ENCODE peak calls at places on chromosomes 12 and 14, in five cellular contexts. One of them, this sample, is unnamed.
A peak's percentile ranks its signal among the peaks of the same experiment; 100 is the strongest.

GRCh38 chr12:121791671-121792496 is 1.6 kb downstream of the RHOF start:
- DNase-seq in H1: no peak
- DNase-seq in K562: no peak
- DNase-seq in HepG2: peak; percentile 91
- DNase-seq in GM12878: no peak
- DNase-seq in this sample: no peak

GRCh38 chr12:91577586-91578539 is 395.2 kb upstream of the DCN start:
- DNase-seq in K562: peak; percentile 29
- DNase-seq in HepG2: no peak
- DNase-seq in H1: no peak
- DNase-seq in GM12878: no peak
- DNase-seq in this sample: peak; percentile 15

GRCh38 chr14:94640721-94641631 is 28.8 kb downstream of the SERPINA3 start:
- DNase-seq in H1: no peak
- DNase-seq in K562: peak; percentile 7
- DNase-seq in GM12878: no peak
- DNase-seq in HepG2: no peak
- DNase-seq in this sample: peak; percentile 15

GRCh38 chr12:40953076-40953475 is 235.0 kb upstream of the PDZRN4 start:
- DNase-seq in GM12878: no peak
- DNase-seq in HepG2: no peak
- DNase-seq in H1: no peak
- DNase-seq in K562: no peak
- DNase-seq in this sample: no peak

GRCh38 chr12:851913-852312 is 97.6 kb downstream of the RAD52 start:
- DNase-seq in HepG2: no peak
- DNase-seq in GM12878: no peak
- DNase-seq in K562: no peak
- DNase-seq in H1: no peak
- DNase-seq in this sample: no peak

GRCh38 chr12:98974767-98975381 is 329.8 kb downstream of the APAF1 start:
- DNase-seq in K562: no peak
- DNase-seq in GM12878: no peak
- DNase-seq in H1: no peak
- DNase-seq in HepG2: no peak
- DNase-seq in this sample: no peak

GRCh38 chr14:74333909-74334308 is 14.4 kb upstream of the VRTN start:
- DNase-seq in GM12878: no peak
- DNase-seq in HepG2: no peak
- DNase-seq in H1: no peak
- DNase-seq in K562: no peak
- DNase-seq in this sample: no peak

GRCh38 chr12:25020621-25021243 is 71.8 kb upstream of the BCAT1 start:
- DNase-seq in GM12878: peak; percentile 79
- DNase-seq in HepG2: no peak
- DNase-seq in H1: no peak
- DNase-seq in K562: no peak
- DNase-seq in this sample: no peak

GRCh38 chr14:63770187-63770807 is 42.4 kb upstream of the SGPP1 start:
- DNase-seq in K562: no peak
- DNase-seq in HepG2: peak; percentile 57
- DNase-seq in GM12878: no peak
- DNase-seq in H1: no peak
- DNase-seq in this sample: peak; percentile 36

GRCh38 chr12:93904124-93904523 is 226.9 kb downstream of the CRADD start:
- DNase-seq in HepG2: no peak
- DNase-seq in GM12878: no peak
- DNase-seq in H1: no peak
- DNase-seq in K562: no peak
- DNase-seq in this sample: no peak

GRCh38 chr12:113048716-113049127 is 7.8 kb upstream of the DTX1 start:
- DNase-seq in H1: no peak
- DNase-seq in GM12878: no peak
- DNase-seq in HepG2: peak; percentile 40
- DNase-seq in K562: peak; percentile 80
- DNase-seq in this sample: peak; percentile 45

GRCh38 chr12:101859664-101860607 is 17.4 kb upstream of the DRAM1 start:
- DNase-seq in HepG2: no peak
- DNase-seq in GM12878: no peak
- DNase-seq in H1: no peak
- DNase-seq in K562: no peak
- DNase-seq in this sample: no peak

GRCh38 chr12:78674311-78675085 is 190.1 kb upstream of the SYT1 start:
- DNase-seq in H1: no peak
- DNase-seq in HepG2: no peak
- DNase-seq in K562: no peak
- DNase-seq in GM12878: no peak
- DNase-seq in this sample: no peak

GRCh38 chr14:103675957-103676356 is 39.3 kb downstream of the XRCC3 start:
- DNase-seq in H1: no peak
- DNase-seq in GM12878: no peak
- DNase-seq in HepG2: no peak
- DNase-seq in K562: no peak
- DNase-seq in this sample: no peak

GRCh38 chr14:83940253-83940652 is 1589.7 kb upstream of the FLRT2 start:
- DNase-seq in H1: no peak
- DNase-seq in GM12878: no peak
- DNase-seq in HepG2: no peak
- DNase-seq in K562: no peak
- DNase-seq in this sample: no peak

GRCh38 chr14:24115451-24116110 is 832 bp upstream of the NRL start:
- DNase-seq in GM12878: no peak
- DNase-seq in K562: no peak
- DNase-seq in H1: no peak
- DNase-seq in HepG2: no peak
- DNase-seq in this sample: no peak

GRCh38 chr12:10220398-10221077 is 7.9 kb downstream of the GABARAPL1 start:
- DNase-seq in H1: no peak
- DNase-seq in HepG2: no peak
- DNase-seq in K562: no peak
- DNase-seq in GM12878: no peak
- DNase-seq in this sample: no peak
- TF ChIP-seq CEBPB in H1: no peak
- TF ChIP-seq CEBPB in HepG2: peak; percentile 79
- TF ChIP-seq CEBPB in K562: peak; percentile 72
- TF ChIP-seq CEBPB in GM12878: no peak
- TF ChIP-seq CEBPB in this sample: no peak

GRCh38 chr12:14614704-14615121 is 47.0 kb upstream of the PLBD1 start:
- DNase-seq in HepG2: no peak
- DNase-seq in K562: no peak
- DNase-seq in H1: no peak
- DNase-seq in GM12878: peak; percentile 87
- DNase-seq in this sample: no peak

GRCh38 chr12:14613718-14614117 is 46.0 kb upstream of the PLBD1 start:
- DNase-seq in GM12878: peak; percentile 93
- DNase-seq in H1: no peak
- DNase-seq in K562: no peak
- DNase-seq in HepG2: no peak
- DNase-seq in this sample: no peak

GRCh38 chr12:14612895-14613294 is 45.2 kb upstream of the PLBD1 start:
- DNase-seq in GM12878: no peak
- DNase-seq in H1: no peak
- DNase-seq in K562: no peak
- DNase-seq in HepG2: no peak
- DNase-seq in this sample: no peak

GRCh38 chr12:14612250-14612649 is 44.6 kb upstream of the PLBD1 start:
- DNase-seq in GM12878: no peak
- DNase-seq in K562: no peak
- DNase-seq in H1: no peak
- DNase-seq in HepG2: no peak
- DNase-seq in this sample: no peak

DNA sequence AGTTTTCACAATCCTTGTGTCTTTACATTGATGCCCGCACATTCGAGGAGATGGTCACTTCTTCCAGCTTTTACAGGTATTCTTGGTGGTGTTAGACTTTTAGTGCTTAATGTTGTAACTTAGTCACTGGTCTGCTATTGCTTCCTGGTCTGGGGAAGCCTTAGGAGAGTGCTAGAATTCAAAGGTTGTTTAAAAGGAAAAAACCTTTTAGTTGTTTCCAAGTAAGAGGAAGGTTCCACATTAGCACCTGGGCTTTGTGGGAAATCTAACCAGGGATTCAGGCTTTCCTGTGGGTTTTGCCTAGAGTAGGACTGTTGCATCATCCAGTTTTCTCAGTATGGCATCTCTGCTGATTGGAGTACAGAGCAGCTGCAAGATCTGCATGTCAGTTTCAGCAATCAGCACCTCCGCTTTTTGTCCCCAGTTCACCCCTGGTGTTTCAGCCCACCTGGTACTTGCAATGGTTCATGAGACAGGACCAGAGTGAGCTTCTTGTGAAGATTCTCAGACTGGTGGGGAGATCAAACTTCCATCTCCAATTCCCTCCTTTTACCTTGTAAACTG is 44.0 kb upstream of the PLBD1 start:
- DNase-seq in H1: no peak
- DNase-seq in K562: no peak
- DNase-seq in HepG2: no peak
- DNase-seq in GM12878: no peak
- DNase-seq in this sample: no peak
- TF ChIP-seq RAD21 in H1: no peak
- TF ChIP-seq RAD21 in K562: no peak
- TF ChIP-seq RAD21 in HepG2: no peak
- TF ChIP-seq RAD21 in GM12878: no peak
- TF ChIP-seq RAD21 in this sample: no peak

GRCh38 chr12:96861656-96862055 is 45.4 kb upstream of the NEDD1 start:
- DNase-seq in GM12878: no peak
- DNase-seq in HepG2: no peak
- DNase-seq in K562: no peak
- DNase-seq in H1: no peak
- DNase-seq in this sample: no peak

GRCh38 chr12:96864335-96864734 is 42.7 kb upstream of the NEDD1 start:
- DNase-seq in GM12878: no peak
- DNase-seq in HepG2: no peak
- DNase-seq in K562: no peak
- DNase-seq in H1: no peak
- DNase-seq in this sample: no peak

GRCh38 chr12:96858162-96858561 is 48.9 kb upstream of the NEDD1 start:
- DNase-seq in H1: no peak
- DNase-seq in K562: no peak
- DNase-seq in HepG2: no peak
- DNase-seq in GM12878: no peak
- DNase-seq in this sample: no peak

DNA sequence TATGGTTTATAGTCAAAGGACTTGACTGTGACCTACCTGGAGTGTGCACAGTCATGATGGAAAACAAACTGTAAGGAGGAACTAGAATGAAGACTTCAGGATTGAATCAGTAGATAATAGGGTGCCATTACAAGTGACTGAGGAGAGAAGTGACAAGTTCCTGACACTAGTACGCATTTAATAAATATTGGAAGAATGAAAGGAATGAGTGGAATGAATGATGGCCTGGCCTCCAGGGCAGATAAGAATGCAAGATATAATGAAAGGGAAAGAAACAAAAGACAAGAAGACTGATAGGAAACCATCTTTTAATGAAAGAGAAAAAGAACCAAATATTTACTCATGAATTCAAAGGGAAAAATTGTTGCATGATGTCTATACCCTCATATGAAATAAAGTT is 44.7 kb upstream of the NEDD1 start:
- DNase-seq in HepG2: no peak
- DNase-seq in H1: no peak
- DNase-seq in K562: no peak
- DNase-seq in GM12878: no peak
- DNase-seq in this sample: no peak
- TF ChIP-seq SRF in HepG2: no peak
- TF ChIP-seq SRF in H1: no peak
- TF ChIP-seq SRF in K562: no peak
- TF ChIP-seq SRF in GM12878: no peak
- TF ChIP-seq SRF in this sample: no peak

DNA sequence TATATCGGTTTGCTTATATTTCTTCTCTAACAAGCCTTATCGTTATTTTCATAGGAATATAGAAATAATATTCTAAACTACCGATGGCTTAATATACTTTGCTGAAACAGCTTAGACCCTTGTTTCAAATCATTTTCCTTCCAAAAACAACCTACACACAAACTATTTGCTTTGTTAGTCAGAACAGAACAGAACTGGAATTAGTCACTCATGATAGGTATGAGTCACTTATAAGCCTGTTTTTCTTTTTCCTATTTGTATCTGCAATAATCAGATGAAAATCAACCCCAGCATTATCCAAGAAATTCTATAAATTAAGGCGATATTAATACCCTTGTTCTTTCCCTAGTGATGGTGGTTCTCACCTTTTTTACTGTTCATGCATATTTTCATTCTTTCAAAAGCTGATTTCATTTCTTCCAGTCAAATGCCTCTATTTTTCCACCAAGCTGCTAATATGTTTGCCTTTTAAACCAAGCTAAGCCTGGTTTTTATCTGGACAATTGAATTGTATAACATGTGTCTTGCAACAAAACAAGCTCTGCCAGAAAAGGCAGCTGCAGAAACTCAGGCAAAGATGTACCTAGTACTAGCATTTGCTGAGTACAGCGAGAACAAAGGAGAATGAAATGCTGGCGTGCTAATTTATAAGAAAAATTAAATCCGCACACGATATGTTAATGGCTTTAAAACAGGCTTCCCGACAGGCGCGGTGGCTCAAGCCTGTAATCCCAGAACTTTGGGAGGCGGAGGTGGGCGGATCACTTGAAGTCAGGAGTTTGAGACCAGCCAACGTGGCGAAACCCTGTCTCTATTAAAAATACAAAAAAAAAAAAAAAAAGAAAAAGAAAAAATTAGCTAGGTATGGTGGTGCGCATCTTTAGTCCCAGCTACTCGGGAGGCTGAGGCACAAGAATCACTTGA is 1418.2 kb downstream of the AACS start:
- DNase-seq in HepG2: no peak
- DNase-seq in GM12878: no peak
- DNase-seq in K562: no peak
- DNase-seq in H1: no peak
- DNase-seq in this sample: no peak
- TF ChIP-seq CEBPB in HepG2: no peak
- TF ChIP-seq CEBPB in GM12878: no peak
- TF ChIP-seq CEBPB in K562: no peak
- TF ChIP-seq CEBPB in H1: no peak
- TF ChIP-seq CEBPB in this sample: no peak

GRCh38 chr14:77032854-77033621 is 4.5 kb upstream of the IRF2BPL start:
- DNase-seq in HepG2: peak; percentile 86
- DNase-seq in H1: no peak
- DNase-seq in GM12878: no peak
- DNase-seq in K562: no peak
- DNase-seq in this sample: no peak

GRCh38 chr14:77035267-77035666 is 6.8 kb upstream of the IRF2BPL start:
- DNase-seq in GM12878: no peak
- DNase-seq in K562: no peak
- DNase-seq in HepG2: no peak
- DNase-seq in H1: no peak
- DNase-seq in this sample: no peak

GRCh38 chr14:77033622-77034521 is 5.4 kb upstream of the IRF2BPL start:
- DNase-seq in GM12878: peak; percentile 72
- DNase-seq in K562: no peak
- DNase-seq in H1: no peak
- DNase-seq in HepG2: peak; percentile 81
- DNase-seq in this sample: no peak

GRCh38 chr14:77031680-77032482 is 3.4 kb upstream of the IRF2BPL start:
- DNase-seq in K562: no peak
- DNase-seq in GM12878: no peak
- DNase-seq in HepG2: no peak
- DNase-seq in H1: no peak
- DNase-seq in this sample: no peak

GRCh38 chr14:77032483-77032853 is 4.0 kb upstream of the IRF2BPL start:
- DNase-seq in H1: no peak
- DNase-seq in GM12878: no peak
- DNase-seq in HepG2: no peak
- DNase-seq in K562: no peak
- DNase-seq in this sample: no peak
- TF ChIP-seq RAD21 in H1: no peak
- TF ChIP-seq RAD21 in GM12878: no peak
- TF ChIP-seq RAD21 in HepG2: no peak
- TF ChIP-seq RAD21 in K562: no peak
- TF ChIP-seq RAD21 in this sample: no peak

GRCh38 chr12:56188786-56189335 is 422 bp downstream of the SMARCC2 start:
- DNase-seq in H1: no peak
- DNase-seq in K562: peak; percentile 61
- DNase-seq in GM12878: no peak
- DNase-seq in HepG2: no peak
- DNase-seq in this sample: no peak
- TF ChIP-seq SRF in H1: no peak
- TF ChIP-seq SRF in K562: no peak
- TF ChIP-seq SRF in GM12878: no peak
- TF ChIP-seq SRF in HepG2: no peak
- TF ChIP-seq SRF in this sample: no peak

This sample was measured in HCT116.